ENCODE peak calls at places on chromosomes 3 and 15, in six cellular contexts. L is HCT116, E is HepG2, Y is K562, Q is H1, U is SK-N-SH. A is an unnamed sample. For H3K9me3 and H3K4me1, the result is how much of the 10 kb centered on the place peaks cover.

GRCh38 chr3:153275514-153275913 is 113.5 kb downstream of the RAP2B start:
- DNase-seq in L (no peak), E (no peak), Y (no peak), Q (no peak), U (no peak), A (no peak)

GRCh38 chr3:15050405-15051092 is 14.6 kb downstream of the MRPS25 start:
- DNase-seq in L (no peak), E (no peak), Y (no peak), Q (no peak), U (no peak), A (no peak)

GRCh38 chr15:26954403-26954802 is 16.6 kb upstream of the GABRG3 start:
- DNase-seq in L (no peak), E (no peak), Y (no peak), Q (no peak), U (no peak), A (no peak)

GRCh38 chr15:40960926-40961325 is 7.7 kb downstream of the CHAC1 start:
- DNase-seq in L (peak), E (no peak), Y (no peak), Q (no peak), U (no peak), A (no peak)

GRCh38 chr3:23992051-23992628 is 47.1 kb downstream of the NR1D2 start:
- DNase-seq in L (no peak), E (no peak), Y (no peak), Q (no peak), U (peak), A (no peak)

GRCh38 chr3:105495021-105495420 is 128.3 kb downstream of the ALCAM start:
- DNase-seq in L (no peak), E (no peak), Y (no peak), Q (no peak), U (no peak), A (no peak)

GRCh38 chr3:69271098-69271497 is 114.8 kb downstream of the FRMD4B start:
- DNase-seq in L (no peak), E (no peak), Y (no peak), Q (no peak), U (no peak), A (no peak)

GRCh38 chr15:51621917-51622268 is 678 bp downstream of the DMXL2 start:
- DNase-seq in L (peak), E (peak), Y (peak), Q (no peak), U (peak), A (no peak)

GRCh38 chr3:45777111-45777752 is 19.1 kb downstream of the SLC6A20 start:
- DNase-seq in L (no peak), E (no peak), Y (no peak), Q (no peak), U (no peak), A (no peak)

GRCh38 chr3:122572940-122573412 is 4.5 kb upstream of the PARP15 start:
- DNase-seq in L (no peak), E (peak), Y (no peak), Q (peak), U (no peak), A (no peak)

GRCh38 chr3:25572919-25573385 is 91.8 kb downstream of the TOP2B start:
- DNase-seq in L (no peak), E (no peak), Y (no peak), Q (no peak), U (no peak), A (no peak)

GRCh38 chr3:118445036-118445435 is 589.6 kb downstream of the IGSF11 start:
- DNase-seq in L (no peak), E (no peak), Y (no peak), Q (no peak), U (no peak), A (no peak)

GRCh38 chr3:181292984-181293383 is 303.4 kb upstream of the DNAJC19 start:
- DNase-seq in L (no peak), E (no peak), Y (no peak), Q (no peak), U (no peak), A (no peak)

DNA sequence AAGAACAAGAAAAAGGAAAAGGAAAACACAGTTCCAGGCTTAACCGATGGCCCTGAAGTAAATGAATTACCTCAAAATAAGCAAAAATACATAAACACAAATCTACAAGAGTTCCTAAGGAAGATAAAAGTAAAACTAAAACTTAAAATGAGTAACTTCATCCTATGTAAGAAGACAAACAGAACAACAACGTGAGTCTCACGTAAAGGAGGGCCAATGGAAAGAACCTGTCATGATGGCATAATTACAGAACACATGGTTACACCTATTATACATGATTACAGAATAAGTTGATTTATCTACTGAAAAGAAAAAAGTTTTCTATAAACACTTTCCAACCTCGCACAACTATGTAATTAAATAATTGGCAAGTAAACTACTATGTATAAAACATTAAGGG is 42.1 kb downstream of the ADAM10 start:
- DNase-seq in L (no peak), E (no peak), Y (no peak), Q (no peak), U (no peak), A (no peak)
- TF ChIP-seq SIN3A in L (no peak), E (no peak), Y (no peak), Q (no peak), U (no peak), A (no peak)

DNA sequence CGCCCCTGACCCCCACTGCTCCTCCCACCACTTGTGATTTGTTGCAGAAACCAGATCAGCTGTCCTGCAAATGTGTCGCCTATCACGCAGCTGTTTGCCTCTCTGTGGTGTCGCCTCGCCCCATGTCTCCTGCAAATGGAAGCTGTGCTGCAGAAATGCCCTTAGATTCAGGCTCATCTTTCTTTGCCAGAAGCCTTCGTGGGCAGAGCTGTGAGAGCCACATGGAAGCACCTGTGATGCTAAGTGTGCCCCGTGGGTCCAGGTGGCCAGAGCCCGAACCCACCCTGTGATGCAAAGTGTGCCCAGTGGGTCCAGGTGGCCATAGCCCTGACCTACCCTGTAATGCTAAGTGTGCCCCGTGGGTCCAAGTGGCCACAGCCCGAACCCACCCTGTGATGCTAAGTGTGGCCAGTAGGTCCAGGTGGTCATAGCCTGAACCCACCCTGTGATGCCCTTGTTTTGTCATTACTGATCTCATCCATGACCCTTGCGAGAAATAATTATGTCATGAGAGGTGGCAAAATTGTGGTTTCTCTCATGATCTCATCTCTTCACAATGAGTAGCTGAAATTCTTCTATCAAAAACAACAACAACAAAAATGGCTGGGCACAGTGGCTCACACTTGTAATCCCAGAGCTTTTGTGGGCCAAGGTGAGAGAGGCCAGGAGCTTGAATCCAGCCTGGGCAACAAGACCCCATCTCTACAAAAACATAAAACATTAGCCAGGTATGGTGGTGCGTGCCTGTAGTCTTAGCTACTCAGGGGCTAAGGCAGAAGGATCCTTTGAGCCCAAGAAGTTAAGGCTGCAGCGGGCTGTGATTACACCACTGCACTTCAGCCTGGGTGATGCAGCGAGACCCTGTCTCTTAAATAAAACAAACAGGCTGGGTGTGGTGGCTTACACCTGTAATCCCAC is 187.4 kb downstream of the GOLGA6L6 start:
- DNase-seq in L (no peak), E (no peak), Y (no peak), Q (no peak), U (no peak), A (no peak)
- H3K9me3 ChIP-seq in L (half or more), E (under half), Y (under half), Q (under half), U (under half), A (under half)

DNA sequence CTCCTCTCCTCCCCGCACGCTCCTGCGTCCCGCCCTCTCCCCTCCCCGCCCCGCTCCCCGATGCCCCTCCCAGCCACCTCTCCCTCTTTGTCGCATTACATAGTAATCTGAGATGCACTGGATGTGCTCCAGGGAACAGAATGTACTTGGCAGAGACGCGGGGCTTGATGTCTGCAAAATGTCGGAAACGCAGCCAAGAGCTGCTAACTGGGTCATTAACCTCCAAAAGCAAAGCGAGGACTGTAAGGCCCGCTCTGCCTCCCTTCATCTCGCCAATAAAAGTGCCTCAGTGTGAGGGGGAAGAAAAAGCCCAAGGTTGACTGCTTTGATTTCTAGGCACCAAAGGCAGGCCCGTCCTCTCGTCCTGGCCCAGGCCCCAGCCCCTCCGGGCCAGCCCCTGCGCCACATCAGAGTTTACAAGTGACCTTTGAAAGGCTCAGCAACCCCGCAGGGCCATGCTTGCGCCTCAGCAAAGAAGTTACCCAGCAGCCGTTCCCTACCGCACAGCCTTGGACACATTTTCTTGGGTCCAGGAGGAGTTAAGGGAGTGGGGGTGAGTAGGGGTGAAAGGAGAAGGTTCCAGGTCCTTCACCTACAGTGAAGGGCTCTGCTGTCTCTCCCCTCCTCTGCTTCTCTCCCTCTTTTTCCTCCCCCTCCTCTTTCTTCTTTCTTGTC is 223.7 kb upstream of the TPRG1 start:
- DNase-seq in L (peak), E (no peak), Y (no peak), Q (peak), U (peak), A (no peak)
- H3K4me1 ChIP-seq in L (half or more), E (under half), Y (under half), Q (under half), U (under half), A (under half)

GRCh38 chr3:48552111-48552911 is 4.3 kb downstream of the PFKFB4 start:
- DNase-seq in L (no peak), E (no peak), Y (no peak), Q (no peak), U (no peak), A (no peak)
- TF ChIP-seq SIN3A in L (no peak), E (no peak), Y (no peak), Q (no peak), U (no peak), A (no peak)

GRCh38 chr15:20348291-20348899 is 193.2 kb downstream of the GOLGA6L6 start:
- DNase-seq in L (no peak), E (no peak), Y (no peak), Q (no peak), U (no peak), A (no peak)

GRCh38 chr15:20345401-20345958 is 196.1 kb downstream of the GOLGA6L6 start:
- DNase-seq in L (no peak), E (no peak), Y (peak), Q (no peak), U (peak), A (no peak)

GRCh38 chr15:20348900-20349773 is 192.5 kb downstream of the GOLGA6L6 start:
- DNase-seq in L (no peak), E (no peak), Y (no peak), Q (no peak), U (no peak), A (no peak)

GRCh38 chr15:20344601-20345400 is 196.8 kb downstream of the GOLGA6L6 start:
- DNase-seq in L (no peak), E (no peak), Y (peak), Q (no peak), U (peak), A (no peak)

DNA sequence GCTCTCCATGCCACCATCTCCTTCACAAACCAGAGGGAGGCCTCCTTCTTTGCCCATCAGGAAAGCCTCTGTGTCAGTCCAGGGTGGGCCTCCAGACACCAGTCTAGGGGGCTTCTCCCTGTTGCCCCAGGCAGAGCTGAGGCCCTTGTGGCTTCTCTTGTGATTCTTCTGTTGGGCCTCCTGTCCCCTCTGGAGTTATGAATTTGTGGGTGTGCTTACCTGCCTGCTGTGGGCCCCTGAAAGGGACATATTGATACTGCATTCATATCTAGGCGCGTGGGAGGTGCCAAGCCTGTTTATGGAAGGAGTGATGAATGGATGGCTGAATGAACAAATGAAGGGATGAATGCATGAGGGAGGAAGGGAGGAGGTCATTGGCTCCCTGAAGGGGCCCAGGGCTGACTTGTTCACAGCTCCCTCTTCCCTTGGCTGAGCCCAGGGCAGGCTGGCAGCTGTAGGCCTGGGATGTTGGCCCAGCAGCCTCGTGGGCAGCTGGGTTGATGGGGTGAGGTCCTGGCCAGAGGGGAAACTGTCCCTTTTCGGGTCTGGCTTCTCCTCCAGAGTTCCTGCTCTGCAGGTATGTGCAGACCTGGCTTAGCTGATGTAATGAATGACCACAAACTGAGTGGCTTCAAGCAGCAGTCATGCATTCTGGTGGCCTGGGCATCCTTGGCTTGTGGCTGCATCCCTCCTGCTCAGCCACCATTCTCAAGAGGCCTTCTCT is 195.4 kb downstream of the GOLGA6L6 start:
- DNase-seq in L (no peak), E (no peak), Y (no peak), Q (no peak), U (no peak), A (no peak)
- H3K9me3 ChIP-seq in L (half or more), E (under half), Y (under half), Q (under half), U (under half), A (under half)

DNA sequence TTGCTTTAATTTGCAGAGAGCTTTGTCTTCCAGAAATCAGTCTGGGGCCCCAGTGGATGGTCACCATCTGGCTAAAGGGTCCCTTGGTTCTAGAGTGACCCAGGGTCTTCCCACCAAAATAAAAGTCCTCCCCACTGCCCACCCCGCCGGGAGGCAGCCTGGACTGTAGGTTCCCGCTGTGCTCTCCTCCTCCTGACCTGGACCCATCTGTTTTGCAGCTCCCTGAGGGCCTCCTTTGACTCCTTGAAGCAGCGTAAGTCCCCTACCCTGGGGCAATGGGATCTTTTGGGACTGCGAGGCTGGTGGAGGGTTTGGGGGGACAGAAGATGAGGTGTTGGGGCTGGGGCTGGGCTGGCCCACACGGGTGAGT is 30.1 kb downstream of the PSTPIP1 start:
- DNase-seq in L (no peak), E (no peak), Y (no peak), Q (no peak), U (no peak), A (no peak)
- H3K4me1 ChIP-seq in L (under half), E (under half), Y (under half), Q (under half), U (under half), A (under half)

GRCh38 chr3:101288294-101288693 is 32.1 kb downstream of the IMPG2 start:
- DNase-seq in L (no peak), E (no peak), Y (no peak), Q (no peak), U (no peak), A (no peak)

GRCh38 chr3:101292027-101292426 is 28.3 kb downstream of the IMPG2 start:
- DNase-seq in L (peak), E (no peak), Y (no peak), Q (no peak), U (no peak), A (no peak)
- TF ChIP-seq SIN3A in L (no peak), E (no peak), Y (no peak), Q (no peak), U (no peak), A (no peak)

DNA sequence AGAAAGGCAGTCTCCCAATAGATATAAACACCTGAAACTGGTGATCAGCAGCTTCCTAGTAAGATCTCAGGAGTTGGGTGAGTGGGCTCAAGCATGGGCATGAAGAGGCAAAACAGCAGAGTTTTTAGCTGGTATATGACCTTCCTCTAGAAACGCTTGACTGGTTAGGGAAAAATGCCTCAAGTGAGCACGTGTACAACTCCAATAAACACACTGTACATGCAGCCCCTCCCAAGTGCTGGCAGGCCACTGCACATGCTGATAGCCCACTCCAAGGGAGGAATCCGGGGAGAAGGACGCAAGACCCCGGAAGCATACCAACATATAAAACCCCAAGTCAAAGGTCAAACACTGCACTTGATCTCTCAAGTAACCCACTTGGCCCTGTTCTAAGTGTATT is 143.0 kb downstream of the FMN1 start:
- DNase-seq in L (no peak), E (no peak), Y (no peak), Q (no peak), U (no peak), A (no peak)
- H3K9me3 ChIP-seq in L (under half), E (under half), Y (under half), Q (under half), U (under half), A (under half)

DNA sequence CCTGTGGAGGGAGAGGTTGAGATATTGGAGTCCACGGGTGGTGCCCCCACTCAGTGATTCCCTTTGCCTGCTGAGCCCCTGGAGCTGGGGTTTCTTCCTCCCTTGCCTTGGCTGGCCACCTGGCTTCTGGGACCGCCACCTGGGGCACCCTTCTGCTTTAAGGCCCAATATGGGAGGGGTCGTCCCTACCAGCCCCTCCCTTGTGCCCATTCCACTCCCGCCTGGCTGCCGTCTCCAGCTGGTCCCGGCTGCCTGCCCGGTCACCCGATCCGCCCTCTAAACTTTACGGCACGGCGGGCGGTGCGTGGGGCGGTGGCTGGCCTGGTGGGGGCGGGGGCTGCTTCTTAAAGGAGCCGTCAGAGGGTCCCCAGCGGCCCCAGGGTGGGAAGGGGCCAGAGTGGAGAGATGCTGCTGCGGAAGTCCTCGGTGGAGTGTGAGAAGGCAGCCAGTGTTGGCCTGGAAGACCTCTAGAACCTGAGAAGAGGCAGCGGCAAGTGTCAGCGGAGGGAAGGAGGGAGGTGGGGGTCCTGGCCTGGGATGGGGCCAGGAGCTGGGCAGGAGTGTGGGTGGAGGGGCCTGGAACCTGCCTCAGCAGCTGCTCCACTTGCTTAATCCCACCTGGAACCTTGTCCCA is 1.6 kb upstream of the SEMA3B start:
- DNase-seq in L (no peak), E (no peak), Y (peak), Q (no peak), U (no peak), A (no peak)
- H3K4me1 ChIP-seq in L (half or more), E (half or more), Y (under half), Q (under half), U (under half), A (under half)

A was measured in Panc1.